ENCODE peak calls at places on chromosomes 7 and 10, in four cellular contexts. J is GM12891, M is GM12878, C is K562. V is an unnamed sample.

GRCh38 chr10:132549416-132549815 is 11.8 kb downstream of the INPP5A start:
- DNase-seq in M (no peak), J (no peak), C (no peak), V (no peak)

GRCh38 chr10:73992899-73993788 is 4.8 kb upstream of the VCL start:
- DNase-seq in M (no peak), C (peak; percentile 70), J (no peak), V (no peak)

GRCh38 chr10:75718996-75719395 is 287.6 kb downstream of the LRMDA start:
- DNase-seq in M (no peak), C (no peak), J (no peak), V (no peak)

GRCh38 chr10:24207781-24208611 is 942 bp upstream of the KIAA1217 start:
- DNase-seq in J (no peak), M (no peak), C (no peak), V (no peak)

GRCh38 chr10:2920166-2920565 is 147.2 kb upstream of the PFKP start:
- DNase-seq in J (no peak), M (no peak), C (no peak), V (no peak)

GRCh38 chr7:7210475-7211237 is 28.3 kb downstream of the C1GALT1 start:
- DNase-seq in M (no peak), J (no peak), C (no peak), V (no peak)

GRCh38 chr10:118342638-118343020 is 505 bp upstream of the FAM204A start:
- DNase-seq in M (no peak), C (peak; percentile 7), J (no peak), V (peak; percentile 4)

GRCh38 chr10:122504551-122504950 is 43.2 kb downstream of the HTRA1 start:
- DNase-seq in J (no peak), C (no peak), M (no peak), V (no peak)

GRCh38 chr10:44993922-44994751 is 6.6 kb upstream of the ZNF22 start:
- DNase-seq in J (no peak), M (no peak), C (no peak), V (no peak)

GRCh38 chr10:36499696-36500095 is 625.7 kb upstream of the ANKRD30A start:
- DNase-seq in J (no peak), C (no peak), M (no peak), V (no peak)

GRCh38 chr10:71437537-71438058 is 40.9 kb downstream of the CDH23 start:
- DNase-seq in C (no peak), M (no peak), J (no peak), V (no peak)

GRCh38 chr10:31635415-31636065 is 293.1 kb downstream of the ARHGAP12 start:
- DNase-seq in J (no peak), M (no peak), C (no peak), V (no peak)

GRCh38 chr7:154627571-154628290 is 375.2 kb downstream of the PAXIP1 start:
- DNase-seq in M (no peak), C (no peak), J (no peak), V (no peak)

GRCh38 chr10:79133386-79133785 is 64.6 kb downstream of the ZMIZ1 start:
- DNase-seq in M (no peak), C (no peak), J (no peak), V (no peak)

GRCh38 chr7:125529237-125529636 is 599.6 kb upstream of the POT1 start:
- DNase-seq in J (no peak), C (no peak), M (no peak), V (no peak)

GRCh38 chr10:31374146-31374696 is 55.2 kb downstream of the ZEB1 start:
- DNase-seq in C (no peak), J (no peak), M (no peak), V (no peak)

GRCh38 chr7:52634996-52635395 is 400.4 kb upstream of the POM121L12 start:
- DNase-seq in C (no peak), M (no peak), J (no peak), V (no peak)

GRCh38 chr7:64870656-64871055 is 32.4 kb upstream of the ZNF273 start:
- DNase-seq in J (no peak), M (no peak), C (no peak), V (no peak)

GRCh38 chr7:87129836-87130235 is 22.4 kb upstream of the DMTF1 start:
- DNase-seq in M (peak; percentile 51), C (no peak), J (no peak), V (no peak)

GRCh38 chr7:15889501-15889900 is 203.0 kb upstream of the MEOX2 start:
- DNase-seq in J (no peak), C (no peak), M (no peak), V (peak; percentile 18)

GRCh38 chr10:124688889-124689670 is 55.1 kb downstream of the FAM53B start:
- DNase-seq in J (no peak), C (peak; percentile 48), M (peak; percentile 93), V (no peak)

GRCh38 chr7:28144266-28144665 is 36.3 kb downstream of the JAZF1 start:
- DNase-seq in C (no peak), J (no peak), M (no peak), V (no peak)

GRCh38 chr10:7541137-7542087 is 125.4 kb downstream of the ITIH5 start:
- DNase-seq in J (no peak), M (no peak), C (no peak), V (no peak)

GRCh38 chr10:113945075-113945686 is 90.7 kb downstream of the NHLRC2 start:
- DNase-seq in C (no peak), J (no peak), M (no peak), V (no peak)

GRCh38 chr7:104538152-104538551 is 209.7 kb downstream of the LHFPL3 start:
- DNase-seq in M (no peak), J (no peak), C (no peak), V (no peak)
- TF ChIP-seq SPI1 in M (no peak), J (no peak), C (no peak), V (no peak)

DNA sequence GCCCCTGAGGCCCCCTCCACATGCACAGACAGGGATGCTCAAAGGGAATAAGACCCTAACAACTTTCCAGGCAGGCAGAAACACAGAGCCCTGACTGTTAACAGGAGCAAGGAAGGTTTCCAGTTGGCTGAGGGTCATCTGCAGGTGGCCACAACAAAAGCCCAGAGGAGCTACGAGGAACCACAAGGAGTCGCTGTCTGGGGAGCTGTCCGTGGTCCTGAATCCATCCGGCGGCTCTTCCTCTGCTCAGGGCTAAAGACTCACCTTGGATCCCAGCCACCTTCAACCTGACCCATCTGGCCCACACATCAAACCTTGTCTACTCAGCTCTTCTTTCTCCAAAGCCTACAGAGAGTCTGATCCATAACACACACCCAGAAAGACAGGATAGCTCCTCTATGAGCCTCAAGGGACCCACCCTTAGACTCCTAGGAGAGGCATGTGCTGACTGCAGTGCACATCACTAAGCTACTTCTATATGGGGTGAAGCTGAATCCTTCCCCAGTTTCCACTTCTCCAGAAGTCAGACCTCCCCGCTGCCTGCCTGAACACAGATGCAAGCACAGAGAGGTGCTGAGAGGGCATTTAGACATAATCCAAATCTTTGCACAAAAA is 104.0 kb downstream of the SLIT1 start:
- DNase-seq in J (peak; percentile 67), M (no peak), C (peak; percentile 69), V (peak; percentile 22)
- TF ChIP-seq SPI1 in J (no peak), M (no peak), C (no peak), V (no peak)

DNA sequence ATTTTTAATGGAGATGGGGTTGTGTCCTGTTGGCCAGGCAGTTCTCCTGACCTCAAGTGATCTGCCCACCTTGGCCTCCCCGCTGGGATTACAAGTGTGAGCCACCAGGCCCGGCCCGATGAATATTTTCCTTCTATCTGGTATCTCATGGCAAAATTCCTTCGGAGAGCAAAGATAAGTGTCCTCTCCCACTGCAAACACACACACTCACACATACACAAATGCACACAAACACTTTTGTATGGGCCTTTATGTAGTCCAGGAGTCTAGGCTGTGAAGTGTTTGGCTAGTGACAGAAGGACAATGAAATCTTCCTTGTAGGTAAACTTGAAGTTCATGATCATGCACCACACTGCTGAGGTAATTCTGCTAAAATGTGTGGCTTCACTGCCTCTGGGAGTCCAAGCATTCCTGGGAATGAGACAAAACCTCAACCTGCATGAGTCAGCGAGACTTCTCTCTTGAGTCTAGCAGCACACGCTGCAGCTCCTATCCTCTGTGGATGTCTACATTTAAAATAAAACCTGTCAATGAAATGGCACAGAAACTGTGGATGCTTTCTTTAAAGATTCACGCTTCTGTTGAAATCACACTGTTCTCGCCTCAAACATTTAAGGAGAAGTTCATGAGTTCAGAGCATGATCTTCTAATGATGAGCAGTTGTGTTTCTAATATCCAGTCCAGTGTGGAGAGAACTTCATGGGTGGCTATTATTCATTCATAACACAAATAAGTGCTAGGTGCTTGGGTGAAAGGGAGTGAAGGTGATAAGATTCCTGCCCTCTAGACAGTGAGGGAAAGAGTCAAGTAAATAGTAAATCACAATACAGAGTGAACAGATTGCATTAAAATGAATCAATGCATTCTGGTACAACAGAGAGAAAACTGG is 96.5 kb downstream of the NRP1 start:
- DNase-seq in J (no peak), C (no peak), M (no peak), V (no peak)
- TF ChIP-seq SPI1 in J (no peak), C (no peak), M (no peak), V (no peak)

GRCh38 chr7:100547872-100548271 is 8.9 kb downstream of the AGFG2 start:
- DNase-seq in J (no peak), M (no peak), C (peak; percentile 73), V (no peak)
- TF ChIP-seq SPI1 in J (peak; percentile 63), M (peak; percentile 53), C (peak; percentile 94), V (peak; percentile 59)

GRCh38 chr10:34721201-34721840 is 93.8 kb downstream of the PARD3 start:
- DNase-seq in M (no peak), J (no peak), C (no peak), V (no peak)
- TF ChIP-seq SPI1 in M (no peak), J (no peak), C (no peak), V (no peak)

DNA sequence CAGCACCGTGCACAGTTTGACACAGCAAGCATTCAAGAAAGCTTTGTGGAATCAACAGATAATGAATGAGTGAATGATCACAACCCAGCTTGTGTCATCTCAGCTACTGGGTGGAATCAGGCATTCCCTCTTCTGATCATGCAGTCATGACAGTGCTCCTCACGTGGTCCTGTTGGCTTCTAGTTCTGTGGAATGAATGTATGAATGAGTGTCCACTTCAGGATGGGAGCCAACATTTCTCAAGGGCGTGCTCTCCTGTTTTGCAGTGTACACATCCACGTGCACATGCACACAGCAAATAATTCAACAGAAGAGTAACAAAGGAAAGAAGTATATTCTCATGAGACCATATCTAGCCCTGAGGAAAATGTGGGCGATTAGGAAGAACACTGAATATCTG is 133.1 kb upstream of the NPVF start:
- DNase-seq in J (no peak), C (no peak), M (no peak), V (no peak)
- TF ChIP-seq SPI1 in J (no peak), C (no peak), M (no peak), V (no peak)

GRCh38 chr7:130904031-130904757 is 170.2 kb upstream of the KLF14 start:
- DNase-seq in J (no peak), M (no peak), C (no peak), V (no peak)
- TF ChIP-seq SPI1 in J (no peak), M (no peak), C (no peak), V (no peak)

GRCh38 chr10:5465976-5466450 is 33.4 kb downstream of the CALML5 start:
- DNase-seq in J (no peak), M (no peak), C (no peak), V (no peak)
- TF ChIP-seq SPI1 in J (no peak), M (no peak), C (no peak), V (no peak)

GRCh38 chr7:50659329-50659965 is 94.2 kb upstream of the DDC start:
- DNase-seq in C (no peak), M (no peak), J (no peak), V (no peak)
- TF ChIP-seq SPI1 in C (no peak), M (no peak), J (no peak), V (no peak)

V was measured in HL-60.